ENCODE peak calls at places on chromosome X, in four cellular contexts. Y is heart left ventricle, J is HepG2, W is brain microvascular endothelial cell. U is an unnamed sample.

GRCh38 chrX:69025802-69026301 is 139.4 kb downstream of the PJA1 start:
- DNase-seq in Y (no peak), J (no peak), W (peak), U (no peak)

GRCh38 chrX:152913354-152913753 is 15.5 kb downstream of the ZNF185 start:
- DNase-seq in Y (no peak), J (no peak), W (no peak), U (no peak)

GRCh38 chrX:9646471-9647038 is 119.1 kb downstream of the GPR143 start:
- DNase-seq in Y (no peak), J (no peak), W (no peak), U (no peak)

GRCh38 chrX:47502591-47503222 is 19.7 kb upstream of the ZNF41 start:
- DNase-seq in J (no peak), W (no peak), Y (no peak), U (no peak)

GRCh38 chrX:143701460-143701859 is 19.1 kb downstream of the SPANXN2 start:
- DNase-seq in W (no peak), Y (no peak), J (no peak), U (no peak)

GRCh38 chrX:49041683-49042529 is 1.3 kb downstream of the TFE3 start:
- DNase-seq in J (no peak), Y (no peak), W (peak), U (no peak)

GRCh38 chrX:11100281-11101035 is 10.7 kb upstream of the HCCS start:
- DNase-seq in J (peak), Y (no peak), W (peak), U (no peak)

GRCh38 chrX:17738737-17739535 is 1.6 kb downstream of the SCML1 start:
- DNase-seq in W (no peak), Y (no peak), J (no peak), U (no peak)

GRCh38 chrX:132086717-132087116 is 41.1 kb downstream of the FRMD7 start:
- DNase-seq in Y (no peak), J (no peak), W (peak), U (no peak)

GRCh38 chrX:69179380-69179911 is 14.2 kb upstream of the PJA1 start:
- DNase-seq in J (no peak), W (no peak), Y (no peak), U (no peak)

GRCh38 chrX:1246816-1247215 is 21.8 kb upstream of the CSF2RA start:
- DNase-seq in W (peak), Y (peak), J (peak), U (peak)

GRCh38 chrX:30538271-30538670 is 39.3 kb downstream of the TASL start:
- DNase-seq in W (no peak), Y (no peak), J (no peak), U (no peak)

GRCh38 chrX:131942045-131942444 is 81.1 kb upstream of the STK26 start:
- DNase-seq in J (no peak), W (no peak), Y (no peak), U (no peak)

GRCh38 chrX:154719132-154719675 is 31.7 kb downstream of the GAB3 start:
- DNase-seq in Y (no peak), J (no peak), W (peak), U (no peak)

GRCh38 chrX:150544222-150544787 is 24.1 kb upstream of the MTM1 start:
- DNase-seq in J (peak), W (no peak), Y (no peak), U (no peak)

GRCh38 chrX:261167-261857 is 19.9 kb upstream of the PLCXD1 start:
- DNase-seq in J (no peak), Y (no peak), W (peak), U (peak)

GRCh38 chrX:151954730-151955129 is 19.7 kb downstream of the GABRE start:
- DNase-seq in Y (no peak), W (no peak), J (no peak), U (no peak)

GRCh38 chrX:151701531-151701930 is 6.3 kb downstream of the PRRG3 start:
- DNase-seq in J (no peak), W (no peak), Y (no peak), U (no peak)

GRCh38 chrX:1453951-1454785 is 1.5 kb upstream of the ASMTL start:
- DNase-seq in W (peak), Y (peak), J (peak), U (peak)

GRCh38 chrX:69280956-69281355 is 115.7 kb upstream of the PJA1 start:
- DNase-seq in W (no peak), J (no peak), Y (no peak), U (no peak)

GRCh38 chrX:18769812-18770573 is 62.5 kb downstream of the PPEF1 start:
- DNase-seq in Y (no peak), W (no peak), J (no peak), U (no peak)

GRCh38 chrX:135437867-135438733 is 16.4 kb downstream of the SMIM10L2A start:
- DNase-seq in W (no peak), J (peak), Y (no peak), U (peak)

GRCh38 chrX:2677764-2678163 is 13.3 kb upstream of the CD99 start:
- DNase-seq in Y (peak), J (no peak), W (peak), U (peak)

GRCh38 chrX:1264556-1264955 is 4.1 kb upstream of the CSF2RA start:
- DNase-seq in Y (no peak), W (no peak), J (peak), U (no peak)

GRCh38 chrX:100636321-100636991 is at the start of gene TSPAN6:
- DNase-seq in Y (peak), W (peak), J (peak), U (peak)
- TF ChIP-seq CTCF in Y (peak), W (peak), J (peak), U (peak)

GRCh38 chrX:106742831-106743230 is 16.3 kb downstream of the RNF128 start:
- DNase-seq in W (no peak), Y (no peak), J (no peak), U (no peak)

GRCh38 chrX:106752101-106752678 is 25.7 kb downstream of the RNF128 start:
- DNase-seq in W (peak), Y (no peak), J (no peak), U (no peak)

GRCh38 chrX:106751407-106751806 is 24.9 kb downstream of the RNF128 start:
- DNase-seq in W (no peak), Y (no peak), J (no peak), U (no peak)

GRCh38 chrX:106748377-106748776 is 21.9 kb downstream of the RNF128 start:
- DNase-seq in J (no peak), W (no peak), Y (no peak), U (no peak)
- H3K27ac ChIP-seq in J (no peak), W (no peak), Y (no peak), U (no peak)

DNA sequence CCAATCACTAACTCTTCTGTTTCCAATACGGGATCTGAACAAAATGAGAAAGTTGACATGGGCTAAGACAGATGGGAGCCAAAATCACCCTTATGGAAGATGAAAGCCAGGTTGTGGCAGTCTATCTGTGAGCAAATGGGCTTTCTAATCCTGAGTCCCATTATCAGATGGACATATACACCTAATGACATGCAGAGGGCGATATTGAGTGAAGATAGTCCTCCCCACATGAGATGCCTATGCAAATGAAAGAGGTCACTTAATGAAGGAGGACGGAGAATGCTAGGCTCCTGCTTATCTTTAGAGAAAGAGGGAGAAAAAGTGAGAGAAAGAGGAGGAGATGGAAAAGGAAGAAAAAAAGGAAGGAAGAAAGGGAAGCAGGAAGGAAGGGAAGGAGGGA is 547.5 kb downstream of the NLGN4X start:
- DNase-seq in W (no peak), Y (no peak), J (no peak), U (no peak)
- TF ChIP-seq CTCF in W (peak), Y (no peak), J (no peak), U (no peak)

GRCh38 chrX:13693341-13693871 is 4.5 kb downstream of the RAB9A start:
- DNase-seq in J (no peak), W (no peak), Y (no peak), U (no peak)

GRCh38 chrX:13694359-13694758 is 5.4 kb downstream of the RAB9A start:
- DNase-seq in Y (no peak), W (no peak), J (no peak), U (no peak)

GRCh38 chrX:13691845-13692334 is 3.0 kb downstream of the RAB9A start:
- DNase-seq in W (peak), Y (no peak), J (peak), U (no peak)

GRCh38 chrX:13690836-13691235 is 1.9 kb downstream of the RAB9A start:
- DNase-seq in W (no peak), Y (no peak), J (no peak), U (no peak)

GRCh38 chrX:13692771-13693231 is 3.9 kb downstream of the RAB9A start:
- DNase-seq in Y (no peak), J (no peak), W (no peak), U (no peak)
- H3K27ac ChIP-seq in Y (no peak), J (no peak), W (no peak), U (peak)

DNA sequence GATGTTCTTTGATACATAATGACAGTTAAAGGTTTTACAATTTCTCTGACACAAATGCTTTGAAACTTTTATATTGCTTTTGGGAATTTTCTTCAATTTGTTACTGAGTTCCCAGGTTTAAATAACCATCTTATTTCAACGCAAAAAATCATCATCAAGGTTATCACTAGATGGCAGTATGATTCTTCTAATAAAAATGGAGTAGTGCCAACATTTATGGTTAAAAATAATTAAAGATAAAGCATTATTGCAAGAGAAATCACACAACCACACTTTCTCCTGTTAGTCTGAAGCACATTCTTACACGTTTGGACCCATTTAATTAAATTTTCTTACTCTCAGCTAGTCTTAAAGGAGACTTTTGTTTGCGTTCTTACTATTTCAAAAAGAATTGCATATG is 611.3 kb upstream of the CPXCR1 start:
- DNase-seq in Y (no peak), W (no peak), J (peak), U (no peak)
- TF ChIP-seq CTCF in Y (no peak), W (no peak), J (peak), U (no peak)

DNA sequence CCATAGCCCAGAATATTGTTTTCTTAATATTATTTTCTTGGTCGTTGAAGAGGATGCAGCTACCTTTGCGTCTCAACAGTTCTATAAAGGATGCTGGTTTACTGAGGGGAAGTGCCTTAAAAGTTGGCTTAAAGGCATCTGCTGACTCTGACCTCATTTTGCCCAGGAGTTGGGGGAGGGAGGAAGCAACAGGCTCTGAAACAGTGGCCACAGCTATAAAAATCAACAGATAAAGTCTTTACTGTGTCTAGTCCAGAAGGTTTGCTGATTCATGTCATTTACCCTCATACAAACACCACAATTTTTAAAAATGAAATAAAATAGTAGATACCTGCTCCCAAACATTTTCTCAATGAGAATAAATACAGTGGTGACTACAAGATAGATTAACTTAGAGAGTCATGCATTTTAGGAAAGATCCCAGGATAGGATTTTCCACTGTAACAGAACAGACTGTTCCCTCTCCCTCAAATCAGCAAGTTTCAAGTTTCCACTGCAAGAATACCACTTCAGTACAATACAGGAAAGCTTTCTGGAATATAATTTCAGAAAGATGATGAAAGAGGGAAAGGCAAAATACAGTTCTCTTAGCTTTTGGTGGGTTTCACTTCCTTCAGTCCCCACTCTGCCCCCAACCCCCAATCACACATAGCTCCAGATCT is 1.9 kb downstream of the PHKA1 start:
- DNase-seq in W (peak), J (no peak), Y (no peak), U (no peak)
- H3K27ac ChIP-seq in W (no peak), J (no peak), Y (no peak), U (no peak)

GRCh38 chrX:26586570-26586969 is 370.6 kb downstream of the MAGEB5 start:
- DNase-seq in J (no peak), Y (no peak), W (no peak), U (peak)
- TF ChIP-seq CTCF in J (no peak), Y (no peak), W (no peak), U (no peak)

GRCh38 chrX:53563324-53563723 is 123.2 kb downstream of the HUWE1 start:
- DNase-seq in J (no peak), W (no peak), Y (no peak), U (no peak)
- H3K27ac ChIP-seq in J (no peak), W (no peak), Y (no peak), U (no peak)